ENCODE peak calls at places on chromosome 15, in five cellular contexts. P is cardiac muscle cell, J is upper lobe of left lung, H is upper lobe of right lung, R is adrenal gland. L is an unnamed sample. For H3K4me1, the result is how much of the 10 kb centered on the place peaks cover.

GRCh38 chr15:73989001-73989798 is 2.9 kb downstream of the STOML1 start:
- DNase-seq in R (no peak), H (peak), J (no peak), P (no peak), L (no peak)

GRCh38 chr15:76336254-76337046 is at the start of gene ISL2:
- DNase-seq in H (peak), R (peak), P (peak), J (peak), L (peak)

GRCh38 chr15:70063992-70064379 is 33.7 kb downstream of the TLE3 start:
- DNase-seq in H (no peak), P (peak), J (no peak), R (no peak), L (no peak)

GRCh38 chr15:50542051-50542450 is 4.4 kb downstream of the USP50 start:
- DNase-seq in R (no peak), H (no peak), P (no peak), J (no peak), L (no peak)

GRCh38 chr15:79003301-79003700 is 58.5 kb upstream of the CTSH start:
- DNase-seq in J (no peak), R (no peak), H (no peak), P (no peak), L (no peak)

GRCh38 chr15:36924076-36924475 is 176.3 kb downstream of the MEIS2 start:
- DNase-seq in R (no peak), H (no peak), P (no peak), J (no peak), L (no peak)

GRCh38 chr15:48720646-48721045 is 75.1 kb upstream of the FBN1 start:
- DNase-seq in J (no peak), R (no peak), H (no peak), P (no peak), L (no peak)

GRCh38 chr15:29182590-29182989 is 87.0 kb downstream of the NSMCE3 start:
- DNase-seq in H (no peak), R (no peak), J (no peak), P (no peak), L (no peak)

GRCh38 chr15:95208988-95209387 is 977.6 kb downstream of the MCTP2 start:
- DNase-seq in J (no peak), P (no peak), H (no peak), R (no peak), L (no peak)

GRCh38 chr15:76333309-76333708 is 3.3 kb upstream of the ISL2 start:
- DNase-seq in R (peak), J (no peak), P (no peak), H (no peak), L (no peak)

GRCh38 chr15:70741107-70741511 is 22.2 kb downstream of the UACA start:
- DNase-seq in H (no peak), P (peak), J (no peak), R (peak), L (peak)

GRCh38 chr15:41001524-41001923 is 48.3 kb downstream of the CHAC1 start:
- DNase-seq in H (no peak), R (no peak), P (no peak), J (no peak), L (no peak)

GRCh38 chr15:31498329-31498728 is 171.7 kb downstream of the KLF13 start:
- DNase-seq in P (no peak), R (no peak), H (no peak), J (no peak), L (no peak)

GRCh38 chr15:31499953-31500808 is 173.5 kb downstream of the KLF13 start:
- DNase-seq in J (no peak), R (no peak), H (no peak), P (no peak), L (no peak)

GRCh38 chr15:31497838-31498237 is 171.2 kb downstream of the KLF13 start:
- DNase-seq in H (no peak), J (no peak), P (no peak), R (no peak), L (no peak)

GRCh38 chr15:31499236-31499952 is 172.8 kb downstream of the KLF13 start:
- DNase-seq in J (no peak), H (no peak), P (no peak), R (no peak), L (no peak)

DNA sequence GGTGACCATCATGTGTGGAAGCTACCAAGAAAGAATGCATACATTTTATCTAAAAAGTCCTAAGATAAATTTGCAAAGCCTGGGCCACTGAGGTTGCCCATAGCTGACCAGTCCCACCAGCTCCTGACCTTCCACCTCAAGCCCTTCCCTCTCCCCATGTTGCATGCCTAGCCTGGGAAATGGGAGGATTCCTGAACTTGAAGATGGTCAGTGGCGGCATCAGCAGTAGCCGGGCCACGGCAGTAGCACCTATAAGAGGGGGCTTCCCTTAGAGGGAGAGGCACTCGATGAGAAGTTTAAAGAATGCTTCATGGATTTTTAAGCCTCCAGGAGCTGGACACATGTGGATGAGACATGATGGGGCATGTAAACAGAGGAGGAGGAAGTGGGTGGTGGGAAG is 172.1 kb downstream of the KLF13 start:
- DNase-seq in P (no peak), H (no peak), R (no peak), J (no peak), L (no peak)
- H3K27ac ChIP-seq in P (no peak), H (no peak), R (no peak), J (no peak), L (no peak)

DNA sequence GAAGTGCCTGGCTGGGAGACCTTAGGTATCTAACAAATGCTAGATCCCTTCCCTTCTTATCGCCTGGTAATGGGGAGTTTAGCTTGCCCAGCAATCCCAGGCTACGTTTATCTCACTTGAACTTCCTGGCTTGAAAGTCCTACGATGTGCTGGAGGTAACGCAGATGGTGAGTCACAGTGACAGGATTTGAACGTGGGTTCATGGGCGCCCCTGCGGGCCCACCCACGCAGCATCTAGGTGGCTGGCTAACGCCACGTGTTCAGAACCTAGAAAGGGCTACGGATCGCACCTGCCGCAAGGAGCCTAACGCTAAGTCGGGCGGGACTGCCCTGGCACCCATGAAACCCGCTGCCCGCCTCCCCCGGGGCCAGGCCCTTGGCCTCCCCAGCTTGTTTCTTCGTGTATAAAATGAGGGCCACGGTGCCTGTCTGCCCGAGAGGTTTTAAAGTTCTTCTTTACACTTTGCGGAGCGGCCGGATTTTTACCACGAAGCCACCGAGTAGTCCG is 600 bp upstream of the USP3 start:
- DNase-seq in H (no peak), P (peak), J (no peak), R (peak), L (no peak)
- H3K4me1 ChIP-seq in H (half or more), P (under half), J (half or more), R (under half), L (under half)

DNA sequence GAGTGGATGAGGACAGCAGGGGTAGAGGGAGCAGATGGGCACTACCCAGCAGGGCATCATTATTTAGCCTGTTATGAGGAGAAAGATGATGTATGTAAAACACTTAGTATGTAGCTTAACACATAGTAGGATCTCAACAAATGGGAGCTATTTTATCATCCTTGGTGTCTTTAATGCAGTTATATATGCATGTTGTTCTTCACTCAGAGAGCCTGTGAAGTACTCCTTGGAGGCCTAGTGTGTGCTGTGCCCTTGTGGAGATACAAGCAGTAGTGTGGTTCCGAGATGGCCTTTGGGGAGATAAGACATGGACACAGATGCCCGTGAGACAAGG is 124.2 kb downstream of the LIPC start:
- DNase-seq in H (no peak), P (no peak), J (no peak), R (no peak), L (no peak)
- H3K27ac ChIP-seq in H (no peak), P (no peak), J (no peak), R (no peak), L (no peak)

DNA sequence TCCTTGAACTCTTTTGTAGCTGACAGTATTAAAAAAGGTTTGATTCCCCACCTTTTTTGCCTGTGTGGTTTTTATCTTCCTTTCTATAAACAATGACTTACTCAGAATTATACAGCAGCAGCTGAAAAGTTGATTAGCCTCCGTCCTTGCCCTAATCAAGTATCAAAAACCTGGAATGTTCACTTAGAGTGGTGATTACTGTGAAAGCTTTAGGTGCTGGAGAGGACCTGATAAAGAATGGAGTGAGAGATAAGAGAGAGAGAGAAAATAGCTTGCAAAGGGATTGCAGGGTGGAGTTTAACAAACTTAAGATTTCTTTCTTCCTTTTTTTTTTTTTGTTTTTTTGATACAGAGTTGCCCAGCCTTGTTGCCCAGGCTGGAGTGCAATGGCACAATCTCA is 6.7 kb downstream of the CGNL1 start:
- DNase-seq in J (no peak), P (no peak), H (no peak), R (no peak), L (no peak)
- H3K4me1 ChIP-seq in J (half or more), P (half or more), H (under half), R (under half), L (under half)

GRCh38 chr15:66849746-66850077 is 147.7 kb downstream of the SMAD6 start:
- DNase-seq in P (no peak), R (peak), J (no peak), H (no peak), L (no peak)

GRCh38 chr15:66854012-66854965 is 152.3 kb downstream of the SMAD6 start:
- DNase-seq in P (no peak), J (no peak), H (no peak), R (peak), L (no peak)

GRCh38 chr15:66851226-66852063 is 149.4 kb downstream of the SMAD6 start:
- DNase-seq in J (peak), P (peak), H (peak), R (peak), L (peak)

GRCh38 chr15:66850078-66850991 is 148.3 kb downstream of the SMAD6 start:
- DNase-seq in R (peak), P (peak), J (peak), H (no peak), L (peak)

GRCh38 chr15:66852064-66852905 is 150.2 kb downstream of the SMAD6 start:
- DNase-seq in H (no peak), R (no peak), P (no peak), J (no peak), L (no peak)
- H3K27ac ChIP-seq in H (no peak), R (no peak), P (peak), J (no peak), L (peak)

L was measured in right cardiac atrium.